ENCODE peak calls at places on chromosomes 4 and X, in four cellular contexts. K is GM12891, G is HepG2, P is H1. W is an unnamed sample.

GRCh38 chr4:15729910-15730533 is 27.2 kb downstream of the BST1 start:
- DNase-seq in G (peak), K (peak), P (no peak), W (peak)

GRCh38 chrX:134443020-134443419 is 16.9 kb upstream of the HPRT1 start:
- DNase-seq in P (no peak), K (no peak), G (no peak), W (no peak)

GRCh38 chr4:173367285-173367684 is 3.5 kb upstream of the SAP30 start:
- DNase-seq in K (no peak), G (no peak), P (no peak), W (no peak)

GRCh38 chr4:1249148-1249730 is 309 bp upstream of the CTBP1 start:
- DNase-seq in G (peak), P (no peak), K (peak), W (peak)

GRCh38 chrX:79413009-79413408 is 45.9 kb upstream of the ITM2A start:
- DNase-seq in P (no peak), K (no peak), G (peak), W (no peak)

GRCh38 chr4:3077796-3078195 is 3.3 kb downstream of the HTT start:
- DNase-seq in K (no peak), P (no peak), G (no peak), W (no peak)

GRCh38 chr4:176150283-176150682 is 45.1 kb downstream of the SPATA4 start:
- DNase-seq in G (peak), K (no peak), P (no peak), W (no peak)

GRCh38 chr4:19791422-19792113 is 460.1 kb upstream of the SLIT2 start:
- DNase-seq in G (no peak), P (no peak), K (no peak), W (no peak)

GRCh38 chr4:1026115-1026514 is 14.7 kb downstream of the FGFRL1 start:
- DNase-seq in G (no peak), P (no peak), K (peak), W (peak)

GRCh38 chrX:109697855-109698254 is 35.2 kb downstream of the ACSL4 start:
- DNase-seq in G (no peak), K (no peak), P (no peak), W (no peak)

GRCh38 chrX:47446431-47446830 is 36.6 kb downstream of the ZNF41 start:
- DNase-seq in G (no peak), K (no peak), P (no peak), W (no peak)

GRCh38 chrX:3584415-3584996 is 128.9 kb downstream of the PRKX start:
- DNase-seq in G (no peak), P (no peak), K (no peak), W (no peak)

GRCh38 chr4:137545461-137545861 is 13.2 kb upstream of the PCDH18 start:
- DNase-seq in K (no peak), P (no peak), G (no peak), W (no peak)

GRCh38 chrX:136497556-136498048 is at the start of gene HTATSF1:
- DNase-seq in G (no peak), P (no peak), K (no peak), W (peak)

GRCh38 chr4:122826596-122827257 is at the start of gene FGF2:
- DNase-seq in G (no peak), P (peak), K (peak), W (peak)

GRCh38 chr4:127844605-127845116 is 36.0 kb upstream of the PLK4 start:
- DNase-seq in P (no peak), K (no peak), G (no peak), W (no peak)

GRCh38 chr4:127410201-127410600 is 222.6 kb upstream of the INTU start:
- DNase-seq in P (no peak), G (no peak), K (no peak), W (no peak)

GRCh38 chrX:12974797-12975669 is at the start of gene TMSB4X:
- DNase-seq in K (no peak), G (no peak), P (peak), W (peak)

GRCh38 chr4:151426513-151426912 is 17.5 kb downstream of the FHIP1A start:
- DNase-seq in K (no peak), G (no peak), P (no peak), W (no peak)

GRCh38 chr4:68162196-68162595 is 32.5 kb upstream of the TMPRSS11F start:
- DNase-seq in G (no peak), K (no peak), P (no peak), W (no peak)

GRCh38 chr4:186351672-186352194 is 85.7 kb downstream of the F11 start:
- DNase-seq in K (no peak), G (no peak), P (no peak), W (no peak)

GRCh38 chr4:186347743-186348142 is 81.8 kb downstream of the F11 start:
- DNase-seq in K (no peak), G (no peak), P (no peak), W (no peak)

GRCh38 chr4:186345184-186345583 is 79.2 kb downstream of the F11 start:
- DNase-seq in G (no peak), K (no peak), P (no peak), W (no peak)

GRCh38 chr4:186342582-186342981 is 76.6 kb downstream of the F11 start:
- DNase-seq in P (no peak), G (no peak), K (no peak), W (no peak)

DNA sequence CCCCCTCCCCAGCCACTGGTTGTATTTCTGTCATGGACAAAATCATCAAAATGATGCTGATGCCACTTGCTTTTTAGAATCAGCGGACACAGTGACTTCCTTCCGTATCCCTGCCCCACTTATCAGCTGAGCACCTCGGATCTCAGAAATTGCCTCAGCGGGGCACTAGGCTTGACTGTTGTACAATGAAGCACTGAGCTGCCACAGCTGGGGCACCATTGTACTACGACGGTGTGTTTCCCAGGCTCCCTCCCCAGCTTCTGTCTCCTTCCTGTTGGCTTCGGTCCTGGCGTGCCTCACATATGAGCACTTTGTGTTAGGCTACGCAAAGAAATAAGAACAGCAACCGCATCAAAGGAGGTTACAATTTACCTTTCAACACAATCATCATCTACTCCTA is 82.4 kb downstream of the F11 start:
- DNase-seq in G (no peak), K (no peak), P (no peak), W (no peak)
- TF ChIP-seq POLR2A in G (no peak), K (no peak), P (no peak), W (no peak)

DNA sequence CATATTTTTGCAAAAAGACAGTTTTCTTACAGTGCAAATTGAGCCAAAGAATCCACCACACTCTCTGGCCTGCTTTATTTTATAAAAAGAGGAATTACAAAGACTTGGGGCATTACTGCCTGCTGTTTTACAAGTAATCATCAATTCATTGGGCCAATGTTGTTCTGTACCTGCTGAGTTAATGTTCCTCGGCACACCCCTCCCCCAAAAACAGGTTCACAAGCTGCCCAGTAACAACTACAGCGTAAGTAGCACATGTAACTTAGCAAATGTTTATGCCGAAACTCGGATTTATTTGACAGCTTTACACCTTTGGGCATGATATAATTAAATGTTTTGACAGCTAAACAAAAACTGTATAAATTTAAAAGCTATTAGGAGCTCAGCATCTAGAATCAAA is 214.6 kb upstream of the MAB21L2 start:
- DNase-seq in P (peak), K (no peak), G (no peak), W (no peak)
- TF ChIP-seq POLR2AphosphoS5 in P (no peak), K (no peak), G (no peak), W (no peak)

GRCh38 chrX:148135738-148136137 is 154.6 kb downstream of the FMR1NB start:
- DNase-seq in K (no peak), P (no peak), G (no peak), W (no peak)

GRCh38 chrX:148134578-148134977 is 153.4 kb downstream of the FMR1NB start:
- DNase-seq in G (no peak), K (no peak), P (no peak), W (no peak)

GRCh38 chrX:148133099-148133725 is 152.1 kb downstream of the FMR1NB start:
- DNase-seq in G (no peak), P (no peak), K (no peak), W (no peak)
- TF ChIP-seq TAF1 in G (no peak), P (no peak), K (no peak), W (no peak)

DNA sequence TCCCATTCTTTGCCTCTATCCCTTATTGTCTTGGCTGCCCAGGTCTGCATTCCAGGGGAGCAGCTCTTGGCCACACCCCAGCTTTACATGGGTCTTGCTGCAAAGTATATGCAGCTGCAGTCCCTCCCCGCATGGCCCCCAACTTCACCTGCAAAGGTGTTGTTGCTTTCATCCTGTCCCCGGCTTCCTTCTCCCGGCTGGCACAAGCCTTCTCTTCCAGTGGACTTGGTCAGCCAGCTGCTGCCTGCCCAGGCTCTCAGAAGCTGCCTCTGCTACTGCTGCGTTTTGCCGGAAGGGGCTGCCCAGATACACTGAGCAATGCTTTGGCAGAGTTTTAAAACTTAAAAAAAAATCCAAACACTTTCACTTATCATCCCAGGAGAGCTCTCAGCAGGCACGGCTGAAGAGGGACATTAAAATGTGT is 121.2 kb upstream of the PDLIM3 start:
- DNase-seq in G (no peak), P (peak), K (no peak), W (no peak)
- TF ChIP-seq POLR2A in G (no peak), P (no peak), K (no peak), W (no peak)

DNA sequence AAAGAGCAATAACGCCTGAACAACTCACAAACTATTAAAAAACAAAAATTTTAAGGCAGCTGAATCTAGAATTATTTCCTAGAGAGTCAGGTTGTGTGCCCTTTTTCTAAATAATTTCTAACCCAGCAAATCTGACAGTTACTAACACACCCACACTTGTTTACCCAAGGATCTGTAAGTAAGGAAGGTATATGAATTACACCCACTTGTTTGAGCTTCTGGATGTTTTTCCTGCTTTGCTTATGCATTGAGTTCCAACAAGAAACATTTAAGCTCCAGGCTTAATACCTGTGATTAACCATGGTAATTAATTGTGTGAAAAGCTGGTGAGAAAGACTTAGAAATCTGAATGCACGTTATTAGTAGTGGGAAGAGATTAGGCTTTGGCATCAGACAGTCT is 1.5 kb downstream of the NIPAL1 start:
- DNase-seq in G (no peak), K (no peak), P (no peak), W (no peak)
- TF ChIP-seq POLR2AphosphoS5 in G (no peak), K (no peak), P (no peak), W (no peak)

W was measured in GM12892.